ENCODE peak calls at places on chromosomes 5 and 9, in eight cellular contexts. One of them, this sample, is unnamed.
A peak's percentile ranks its signal among the peaks of the same experiment; 100 is the strongest.

GRCh38 chr9:105438136-105438839 is 9.5 kb upstream of the FSD1L start:
- DNase-seq in transverse colon: no peak
- DNase-seq in hepatocyte: no peak
- DNase-seq in left ventricle myocardium inferior: no peak
- DNase-seq in neural crest cell: no peak
- DNase-seq in endothelial cell: no peak
- DNase-seq in AG04449: no peak
- DNase-seq in B cell: no peak
- DNase-seq in this sample: no peak

GRCh38 chr9:115267788-115268187 is 149.8 kb upstream of the TNC start:
- DNase-seq in transverse colon: no peak
- DNase-seq in hepatocyte: peak; percentile 43
- DNase-seq in left ventricle myocardium inferior: no peak
- DNase-seq in neural crest cell: no peak
- DNase-seq in endothelial cell: no peak
- DNase-seq in AG04449: no peak
- DNase-seq in B cell: no peak
- DNase-seq in this sample: no peak

GRCh38 chr9:96149142-96149541 is 152.8 kb downstream of the HSD17B3 start:
- DNase-seq in transverse colon: no peak
- DNase-seq in hepatocyte: no peak
- DNase-seq in left ventricle myocardium inferior: no peak
- DNase-seq in neural crest cell: no peak
- DNase-seq in endothelial cell: no peak
- DNase-seq in AG04449: no peak
- DNase-seq in B cell: no peak
- DNase-seq in this sample: no peak

GRCh38 chr9:101736723-101737122 is 1.7 kb downstream of the GRIN3A start:
- DNase-seq in transverse colon: no peak
- DNase-seq in hepatocyte: peak; percentile 72
- DNase-seq in left ventricle myocardium inferior: peak; percentile 20
- DNase-seq in neural crest cell: peak; percentile 9
- DNase-seq in endothelial cell: peak; percentile 68
- DNase-seq in AG04449: no peak
- DNase-seq in B cell: no peak
- DNase-seq in this sample: no peak

GRCh38 chr5:94093300-94093699 is 351.9 kb upstream of the POU5F2 start:
- DNase-seq in transverse colon: no peak
- DNase-seq in hepatocyte: no peak
- DNase-seq in left ventricle myocardium inferior: no peak
- DNase-seq in neural crest cell: no peak
- DNase-seq in endothelial cell: no peak
- DNase-seq in AG04449: no peak
- DNase-seq in B cell: no peak
- DNase-seq in this sample: no peak

GRCh38 chr5:95027151-95027721 is 257.7 kb downstream of the MCTP1 start:
- DNase-seq in transverse colon: no peak
- DNase-seq in hepatocyte: no peak
- DNase-seq in left ventricle myocardium inferior: no peak
- DNase-seq in neural crest cell: no peak
- DNase-seq in endothelial cell: no peak
- DNase-seq in AG04449: no peak
- DNase-seq in B cell: no peak
- DNase-seq in this sample: no peak

GRCh38 chr5:91125916-91126315 is 257.2 kb downstream of the ARRDC3 start:
- DNase-seq in transverse colon: no peak
- DNase-seq in hepatocyte: no peak
- DNase-seq in left ventricle myocardium inferior: no peak
- DNase-seq in neural crest cell: no peak
- DNase-seq in endothelial cell: no peak
- DNase-seq in AG04449: no peak
- DNase-seq in B cell: no peak
- DNase-seq in this sample: no peak

GRCh38 chr5:172421-172820 is 18.9 kb upstream of the LRRC14B start:
- DNase-seq in transverse colon: no peak
- DNase-seq in hepatocyte: no peak
- DNase-seq in left ventricle myocardium inferior: no peak
- DNase-seq in neural crest cell: no peak
- DNase-seq in endothelial cell: no peak
- DNase-seq in AG04449: no peak
- DNase-seq in B cell: no peak
- DNase-seq in this sample: no peak

GRCh38 chr9:134340475-134341186 is 14.4 kb downstream of the RXRA start:
- DNase-seq in transverse colon: no peak
- DNase-seq in hepatocyte: no peak
- DNase-seq in left ventricle myocardium inferior: peak; percentile 67
- DNase-seq in neural crest cell: no peak
- DNase-seq in endothelial cell: peak; percentile 57
- DNase-seq in AG04449: no peak
- DNase-seq in B cell: no peak
- DNase-seq in this sample: no peak

GRCh38 chr9:12698293-12698692 is 5.1 kb downstream of the TYRP1 start:
- DNase-seq in transverse colon: no peak
- DNase-seq in hepatocyte: peak; percentile 19
- DNase-seq in left ventricle myocardium inferior: no peak
- DNase-seq in neural crest cell: no peak
- DNase-seq in endothelial cell: no peak
- DNase-seq in AG04449: no peak
- DNase-seq in B cell: no peak
- DNase-seq in this sample: no peak

GRCh38 chr5:120464627-120465280 is 654 bp downstream of the PRR16 start:
- DNase-seq in transverse colon: peak; percentile 23
- DNase-seq in hepatocyte: peak; percentile 52
- DNase-seq in left ventricle myocardium inferior: peak; percentile 57
- DNase-seq in neural crest cell: peak; percentile 9
- DNase-seq in endothelial cell: peak; percentile 25
- DNase-seq in AG04449: no peak
- DNase-seq in B cell: peak; percentile 53
- DNase-seq in this sample: peak; percentile 33

GRCh38 chr9:137070201-137070905 is at the start of gene SAPCD2:
- DNase-seq in transverse colon: peak; percentile 90
- DNase-seq in hepatocyte: peak; percentile 93
- DNase-seq in left ventricle myocardium inferior: peak; percentile 86
- DNase-seq in neural crest cell: peak; percentile 70
- DNase-seq in endothelial cell: peak; percentile 74
- DNase-seq in AG04449: no peak
- DNase-seq in B cell: peak; percentile 93
- DNase-seq in this sample: peak; percentile 95

GRCh38 chr5:159811712-159812111 is 104.6 kb upstream of the ADRA1B start:
- DNase-seq in transverse colon: no peak
- DNase-seq in hepatocyte: no peak
- DNase-seq in left ventricle myocardium inferior: no peak
- DNase-seq in neural crest cell: no peak
- DNase-seq in endothelial cell: no peak
- DNase-seq in AG04449: no peak
- DNase-seq in B cell: no peak
- DNase-seq in this sample: no peak

GRCh38 chr5:41763096-41763495 is 107.1 kb downstream of the OXCT1 start:
- DNase-seq in transverse colon: no peak
- DNase-seq in hepatocyte: no peak
- DNase-seq in left ventricle myocardium inferior: no peak
- DNase-seq in neural crest cell: no peak
- DNase-seq in endothelial cell: no peak
- DNase-seq in AG04449: no peak
- DNase-seq in B cell: no peak
- DNase-seq in this sample: no peak

GRCh38 chr5:134571703-134572405 is 46.4 kb downstream of the JADE2 start:
- DNase-seq in transverse colon: no peak
- DNase-seq in hepatocyte: no peak
- DNase-seq in left ventricle myocardium inferior: no peak
- DNase-seq in neural crest cell: no peak
- DNase-seq in endothelial cell: no peak
- DNase-seq in AG04449: no peak
- DNase-seq in B cell: no peak
- DNase-seq in this sample: no peak

GRCh38 chr9:71607571-71607970 is 160.7 kb downstream of the CEMIP2 start:
- DNase-seq in transverse colon: no peak
- DNase-seq in hepatocyte: no peak
- DNase-seq in left ventricle myocardium inferior: no peak
- DNase-seq in neural crest cell: no peak
- DNase-seq in endothelial cell: no peak
- DNase-seq in AG04449: no peak
- DNase-seq in B cell: no peak
- DNase-seq in this sample: no peak

GRCh38 chr9:125227761-125228160 is 13.4 kb downstream of the HSPA5 start:
- DNase-seq in transverse colon: no peak
- DNase-seq in hepatocyte: no peak
- DNase-seq in left ventricle myocardium inferior: no peak
- DNase-seq in neural crest cell: no peak
- DNase-seq in endothelial cell: no peak
- DNase-seq in AG04449: no peak
- DNase-seq in B cell: no peak
- DNase-seq in this sample: no peak

GRCh38 chr5:121974261-121974660 is 12.5 kb downstream of the SRFBP1 start:
- DNase-seq in transverse colon: no peak
- DNase-seq in hepatocyte: no peak
- DNase-seq in left ventricle myocardium inferior: no peak
- DNase-seq in neural crest cell: no peak
- DNase-seq in endothelial cell: no peak
- DNase-seq in AG04449: no peak
- DNase-seq in B cell: no peak
- DNase-seq in this sample: no peak

GRCh38 chr9:116543731-116544400 is 143.2 kb upstream of the TRIM32 start:
- DNase-seq in transverse colon: no peak
- DNase-seq in hepatocyte: no peak
- DNase-seq in left ventricle myocardium inferior: peak; percentile 66
- DNase-seq in neural crest cell: no peak
- DNase-seq in endothelial cell: no peak
- DNase-seq in AG04449: peak; percentile 40
- DNase-seq in B cell: no peak
- DNase-seq in this sample: no peak

DNA sequence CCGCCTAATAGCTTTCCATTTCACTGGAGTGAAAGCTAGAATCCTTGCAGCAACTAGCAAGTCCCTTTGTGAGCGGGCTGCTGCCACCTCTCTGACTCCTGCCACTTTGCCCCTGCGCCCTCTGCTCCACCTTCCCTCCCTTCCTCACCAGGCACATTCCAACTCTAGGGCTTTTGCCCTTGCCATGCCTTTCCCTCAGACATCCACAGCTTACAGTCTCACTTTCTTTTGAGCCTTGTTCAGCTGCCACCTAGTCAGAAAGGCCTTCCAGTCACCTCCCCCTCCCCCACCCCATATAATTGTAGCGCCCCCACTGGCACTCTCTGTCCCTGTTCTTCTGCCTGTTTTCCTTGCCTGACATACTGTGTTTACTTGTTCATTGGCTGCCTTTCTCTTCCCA is 31.0 kb downstream of the CYSTM1 start:
- DNase-seq in transverse colon: no peak
- DNase-seq in hepatocyte: no peak
- DNase-seq in left ventricle myocardium inferior: no peak
- DNase-seq in neural crest cell: no peak
- DNase-seq in endothelial cell: no peak
- DNase-seq in AG04449: no peak
- DNase-seq in B cell: no peak
- DNase-seq in this sample: no peak
- TF ChIP-seq CTCF in transverse colon: no peak
- TF ChIP-seq CTCF in hepatocyte: no peak
- TF ChIP-seq CTCF in left ventricle myocardium inferior: no peak
- TF ChIP-seq CTCF in neural crest cell: no peak
- TF ChIP-seq CTCF in endothelial cell: no peak
- TF ChIP-seq CTCF in AG04449: no peak
- TF ChIP-seq CTCF in B cell: no peak
- TF ChIP-seq CTCF in this sample: no peak

GRCh38 chr9:9791621-9792020 is 821.2 kb downstream of the PTPRD start:
- DNase-seq in transverse colon: no peak
- DNase-seq in hepatocyte: peak; percentile 18
- DNase-seq in left ventricle myocardium inferior: no peak
- DNase-seq in neural crest cell: no peak
- DNase-seq in endothelial cell: no peak
- DNase-seq in AG04449: no peak
- DNase-seq in B cell: no peak
- DNase-seq in this sample: no peak
- TF ChIP-seq CTCF in transverse colon: peak; percentile 6
- TF ChIP-seq CTCF in hepatocyte: peak; percentile 51
- TF ChIP-seq CTCF in left ventricle myocardium inferior: no peak
- TF ChIP-seq CTCF in neural crest cell: peak; percentile 59
- TF ChIP-seq CTCF in endothelial cell: no peak
- TF ChIP-seq CTCF in AG04449: no peak
- TF ChIP-seq CTCF in B cell: no peak
- TF ChIP-seq CTCF in this sample: no peak

DNA sequence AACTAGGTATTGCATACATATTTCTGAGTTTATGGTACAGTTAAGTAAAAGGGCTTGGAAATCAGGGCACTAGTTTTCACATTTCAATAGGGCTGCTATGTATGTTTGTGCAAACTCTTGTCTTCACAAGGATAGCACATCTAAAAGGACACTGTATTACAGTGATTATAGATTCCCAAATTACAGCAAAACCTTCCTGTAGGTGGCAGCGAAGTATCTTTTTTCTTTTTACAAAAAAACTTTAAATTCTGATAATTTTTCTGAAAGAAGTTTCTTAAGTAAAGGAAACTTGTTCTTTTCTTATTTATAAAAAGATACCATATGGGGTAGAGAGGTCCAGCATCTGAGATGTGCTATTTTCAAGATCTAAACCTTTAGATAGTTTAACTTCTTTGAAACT is 337.8 kb downstream of the PTPRD start:
- DNase-seq in transverse colon: no peak
- DNase-seq in hepatocyte: no peak
- DNase-seq in left ventricle myocardium inferior: no peak
- DNase-seq in neural crest cell: no peak
- DNase-seq in endothelial cell: no peak
- DNase-seq in AG04449: no peak
- DNase-seq in B cell: no peak
- DNase-seq in this sample: no peak
- TF ChIP-seq CTCF in transverse colon: no peak
- TF ChIP-seq CTCF in hepatocyte: peak; percentile 40
- TF ChIP-seq CTCF in left ventricle myocardium inferior: no peak
- TF ChIP-seq CTCF in neural crest cell: peak; percentile 46
- TF ChIP-seq CTCF in endothelial cell: no peak
- TF ChIP-seq CTCF in AG04449: no peak
- TF ChIP-seq CTCF in B cell: no peak
- TF ChIP-seq CTCF in this sample: no peak

GRCh38 chr9:120528834-120529233 is 51.1 kb downstream of the CDK5RAP2 start:
- DNase-seq in transverse colon: no peak
- DNase-seq in hepatocyte: no peak
- DNase-seq in left ventricle myocardium inferior: no peak
- DNase-seq in neural crest cell: no peak
- DNase-seq in endothelial cell: no peak
- DNase-seq in AG04449: no peak
- DNase-seq in B cell: no peak
- DNase-seq in this sample: no peak

GRCh38 chr9:120534266-120534665 is 45.7 kb downstream of the CDK5RAP2 start:
- DNase-seq in transverse colon: no peak
- DNase-seq in hepatocyte: no peak
- DNase-seq in left ventricle myocardium inferior: no peak
- DNase-seq in neural crest cell: no peak
- DNase-seq in endothelial cell: no peak
- DNase-seq in AG04449: no peak
- DNase-seq in B cell: no peak
- DNase-seq in this sample: no peak

GRCh38 chr9:120532891-120533290 is 47.1 kb downstream of the CDK5RAP2 start:
- DNase-seq in transverse colon: no peak
- DNase-seq in hepatocyte: no peak
- DNase-seq in left ventricle myocardium inferior: no peak
- DNase-seq in neural crest cell: no peak
- DNase-seq in endothelial cell: no peak
- DNase-seq in AG04449: no peak
- DNase-seq in B cell: no peak
- DNase-seq in this sample: no peak

GRCh38 chr9:120532475-120532874 is 47.5 kb downstream of the CDK5RAP2 start:
- DNase-seq in transverse colon: peak; percentile 63
- DNase-seq in hepatocyte: peak; percentile 59
- DNase-seq in left ventricle myocardium inferior: peak; percentile 21
- DNase-seq in neural crest cell: no peak
- DNase-seq in endothelial cell: no peak
- DNase-seq in AG04449: no peak
- DNase-seq in B cell: no peak
- DNase-seq in this sample: no peak

GRCh38 chr9:120531683-120532300 is 48.2 kb downstream of the CDK5RAP2 start:
- DNase-seq in transverse colon: peak; percentile 14
- DNase-seq in hepatocyte: peak; percentile 45
- DNase-seq in left ventricle myocardium inferior: no peak
- DNase-seq in neural crest cell: no peak
- DNase-seq in endothelial cell: peak; percentile 32
- DNase-seq in AG04449: no peak
- DNase-seq in B cell: no peak
- DNase-seq in this sample: peak; percentile 12
- TF ChIP-seq CTCF in transverse colon: peak; percentile 28
- TF ChIP-seq CTCF in hepatocyte: peak; percentile 50
- TF ChIP-seq CTCF in left ventricle myocardium inferior: peak; percentile 58
- TF ChIP-seq CTCF in neural crest cell: peak; percentile 62
- TF ChIP-seq CTCF in endothelial cell: no peak
- TF ChIP-seq CTCF in AG04449: peak; percentile 39
- TF ChIP-seq CTCF in B cell: no peak
- TF ChIP-seq CTCF in this sample: no peak

This sample was measured in GM13976.